ENCODE peak calls at places on chromosomes 4 and X, in five cellular contexts. W is progenitor cell of endocrine pancreas; Y is stimulated activated CD4-positive, alpha-beta T cell treated with anti-CD3 and anti-CD28 coated beads, Interleukin-15, amount 100 ng/mL, for 1 hour; R is activated CD4-positive, alpha-beta memory T cell treated with anti-CD3 and anti-CD28 coated beads for 36 hours; Q is stimulated activated naive B cell treated with anti-CD40 and anti-IgM and Interleukin-4, amounts not matched to agents 10 μg/mL and 1 μg/mL and 100 μg/mL, for 72 hours. B is an unnamed sample.

GRCh38 chrX:71251456-71251973 is 2.4 kb downstream of the ZMYM3 start:
- DNase-seq in W (no peak), Y (no peak), R (peak), Q (no peak), B (no peak)

GRCh38 chr4:13833171-13833804 is 205.8 kb upstream of the BOD1L1 start:
- DNase-seq in W (no peak), Y (no peak), R (no peak), Q (no peak), B (no peak)

GRCh38 chr4:81142744-81143143 is 72.3 kb downstream of the PRKG2 start:
- DNase-seq in W (no peak), Y (no peak), R (no peak), Q (no peak), B (no peak)

GRCh38 chr4:38283724-38284123 is 323.5 kb downstream of the PTTG2 start:
- DNase-seq in W (no peak), Y (no peak), R (no peak), Q (no peak), B (no peak)

GRCh38 chr4:82692101-82692780 is 106.4 kb downstream of the SCD5 start:
- DNase-seq in W (no peak), Y (no peak), R (no peak), Q (no peak), B (no peak)

GRCh38 chr4:173009129-173009823 is 159.3 kb upstream of the GALNT7 start:
- DNase-seq in W (no peak), Y (no peak), R (no peak), Q (no peak), B (no peak)

GRCh38 chr4:47085661-47086060 is 54.3 kb downstream of the GABRB1 start:
- DNase-seq in W (no peak), Y (no peak), R (no peak), Q (no peak), B (no peak)

GRCh38 chr4:47485047-47485692 is at the start of gene ATP10D:
- DNase-seq in W (peak), Y (peak), R (peak), Q (peak), B (peak)

GRCh38 chr4:77493120-77493767 is 112.4 kb upstream of the CXCL13 start:
- DNase-seq in W (no peak), Y (no peak), R (no peak), Q (peak), B (no peak)

GRCh38 chr4:153207561-153207960 is 3.3 kb downstream of the TRIM2 start:
- DNase-seq in W (no peak), Y (no peak), R (no peak), Q (no peak), B (no peak)

GRCh38 chrX:105882581-105883275 is 60.4 kb downstream of the NRK start:
- DNase-seq in W (no peak), Y (no peak), R (no peak), Q (no peak), B (no peak)

GRCh38 chr4:114386637-114387233 is 211.9 kb upstream of the UGT8 start:
- DNase-seq in W (no peak), Y (no peak), R (no peak), Q (no peak), B (peak)

GRCh38 chr4:123102897-123103489 is 180.6 kb upstream of the NUDT6 start:
- DNase-seq in W (no peak), Y (no peak), R (no peak), Q (no peak), B (peak)

GRCh38 chr4:92121099-92121498 is 182.7 kb upstream of the GRID2 start:
- DNase-seq in W (no peak), Y (no peak), R (no peak), Q (no peak), B (no peak)

GRCh38 chr4:76984788-76985211 is 35.2 kb downstream of the SEPTIN11 start:
- DNase-seq in W (no peak), Y (no peak), R (no peak), Q (no peak), B (no peak)

GRCh38 chrX:77937291-77937690 is 26.8 kb downstream of the ATP7A start:
- DNase-seq in W (no peak), Y (no peak), R (no peak), Q (no peak), B (no peak)

GRCh38 chr4:105133976-105134375 is 12.7 kb upstream of the TET2 start:
- DNase-seq in W (no peak), Y (no peak), R (no peak), Q (no peak), B (no peak)